ENCODE peak calls at places on chromosomes 11 and 22, in nine cellular contexts. One of them, this sample, is unnamed.

GRCh38 chr22:49873228-49873940 is 19.7 kb downstream of the ZBED4 start:
- DNase-seq in chondrocyte: no peak
- DNase-seq in heart right ventricle: no peak
- DNase-seq in esophagus muscularis mucosa: no peak
- DNase-seq in AG04449: no peak
- DNase-seq in vagina: no peak
- DNase-seq in suprapubic skin: no peak
- DNase-seq in mammary epithelial cell: no peak
- DNase-seq in body of pancreas: no peak
- DNase-seq in this sample: no peak

GRCh38 chr11:126115253-126115540 is 52.5 kb upstream of the CDON start:
- DNase-seq in mammary epithelial cell: no peak
- DNase-seq in heart right ventricle: peak
- DNase-seq in chondrocyte: no peak
- DNase-seq in esophagus muscularis mucosa: no peak
- DNase-seq in vagina: no peak
- DNase-seq in body of pancreas: peak
- DNase-seq in AG04449: no peak
- DNase-seq in suprapubic skin: no peak
- DNase-seq in this sample: no peak

GRCh38 chr22:43337385-43337784 is 5.8 kb downstream of the SCUBE1 start:
- DNase-seq in mammary epithelial cell: no peak
- DNase-seq in chondrocyte: no peak
- DNase-seq in AG04449: no peak
- DNase-seq in heart right ventricle: no peak
- DNase-seq in suprapubic skin: no peak
- DNase-seq in esophagus muscularis mucosa: no peak
- DNase-seq in body of pancreas: no peak
- DNase-seq in vagina: no peak
- DNase-seq in this sample: no peak

GRCh38 chr11:120339394-120339890 is 3.2 kb downstream of the ARHGEF12 start:
- DNase-seq in suprapubic skin: no peak
- DNase-seq in heart right ventricle: peak
- DNase-seq in body of pancreas: no peak
- DNase-seq in AG04449: no peak
- DNase-seq in chondrocyte: no peak
- DNase-seq in esophagus muscularis mucosa: no peak
- DNase-seq in mammary epithelial cell: peak
- DNase-seq in vagina: no peak
- DNase-seq in this sample: peak

GRCh38 chr11:83998921-83999320 is 712.8 kb upstream of the CCDC90B start:
- DNase-seq in heart right ventricle: no peak
- DNase-seq in mammary epithelial cell: no peak
- DNase-seq in vagina: no peak
- DNase-seq in body of pancreas: no peak
- DNase-seq in esophagus muscularis mucosa: no peak
- DNase-seq in chondrocyte: no peak
- DNase-seq in AG04449: no peak
- DNase-seq in suprapubic skin: no peak
- DNase-seq in this sample: no peak

GRCh38 chr11:120079750-120080610 is 57.9 kb downstream of the TRIM29 start:
- DNase-seq in suprapubic skin: no peak
- DNase-seq in AG04449: no peak
- DNase-seq in heart right ventricle: peak
- DNase-seq in mammary epithelial cell: no peak
- DNase-seq in esophagus muscularis mucosa: no peak
- DNase-seq in body of pancreas: peak
- DNase-seq in vagina: no peak
- DNase-seq in chondrocyte: no peak
- DNase-seq in this sample: peak

GRCh38 chr11:36229091-36229490 is 60.1 kb downstream of the COMMD9 start:
- DNase-seq in mammary epithelial cell: no peak
- DNase-seq in AG04449: no peak
- DNase-seq in body of pancreas: no peak
- DNase-seq in chondrocyte: no peak
- DNase-seq in esophagus muscularis mucosa: no peak
- DNase-seq in heart right ventricle: no peak
- DNase-seq in suprapubic skin: no peak
- DNase-seq in vagina: no peak
- DNase-seq in this sample: no peak

GRCh38 chr22:38824587-38824986 is 19.2 kb downstream of the NPTXR start:
- DNase-seq in body of pancreas: peak
- DNase-seq in esophagus muscularis mucosa: no peak
- DNase-seq in vagina: no peak
- DNase-seq in AG04449: no peak
- DNase-seq in mammary epithelial cell: peak
- DNase-seq in chondrocyte: peak
- DNase-seq in heart right ventricle: peak
- DNase-seq in suprapubic skin: no peak
- DNase-seq in this sample: peak

GRCh38 chr11:22459053-22459452 is 120.9 kb downstream of the SLC17A6 start:
- DNase-seq in suprapubic skin: no peak
- DNase-seq in esophagus muscularis mucosa: no peak
- DNase-seq in heart right ventricle: no peak
- DNase-seq in mammary epithelial cell: peak
- DNase-seq in body of pancreas: no peak
- DNase-seq in vagina: no peak
- DNase-seq in chondrocyte: no peak
- DNase-seq in AG04449: no peak
- DNase-seq in this sample: no peak

GRCh38 chr22:20810645-20811044 is 36.7 kb downstream of the SERPIND1 start:
- DNase-seq in heart right ventricle: no peak
- DNase-seq in mammary epithelial cell: no peak
- DNase-seq in AG04449: no peak
- DNase-seq in body of pancreas: no peak
- DNase-seq in esophagus muscularis mucosa: no peak
- DNase-seq in suprapubic skin: peak
- DNase-seq in chondrocyte: no peak
- DNase-seq in vagina: no peak
- DNase-seq in this sample: no peak

DNA sequence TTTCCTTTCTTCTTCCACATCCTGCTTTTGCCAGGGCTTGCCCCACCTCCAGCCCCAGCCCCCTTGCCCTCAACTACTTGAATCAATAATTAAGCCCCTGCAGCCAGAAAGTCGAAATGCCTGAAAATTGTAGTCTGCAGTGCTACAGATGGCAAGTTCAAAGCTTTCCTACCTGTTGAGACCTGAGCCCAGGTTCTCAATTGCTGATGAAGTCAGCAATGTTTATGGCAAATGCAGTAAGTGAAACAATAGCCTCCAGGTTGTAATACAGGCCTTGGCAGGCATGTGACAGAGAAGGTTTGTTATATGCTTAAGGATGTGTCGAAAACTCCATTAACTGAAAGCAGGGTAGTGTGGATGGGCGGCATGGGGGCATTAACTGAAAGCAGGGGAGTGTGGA is 181.1 kb upstream of the SESN3 start:
- DNase-seq in suprapubic skin: no peak
- DNase-seq in vagina: no peak
- DNase-seq in AG04449: no peak
- DNase-seq in mammary epithelial cell: peak
- DNase-seq in heart right ventricle: no peak
- DNase-seq in body of pancreas: no peak
- DNase-seq in esophagus muscularis mucosa: no peak
- DNase-seq in chondrocyte: no peak
- DNase-seq in this sample: no peak
- TF ChIP-seq CTCF in suprapubic skin: no peak
- TF ChIP-seq CTCF in vagina: no peak
- TF ChIP-seq CTCF in AG04449: no peak
- TF ChIP-seq CTCF in mammary epithelial cell: no peak
- TF ChIP-seq CTCF in heart right ventricle: no peak
- TF ChIP-seq CTCF in body of pancreas: no peak
- TF ChIP-seq CTCF in esophagus muscularis mucosa: no peak
- TF ChIP-seq CTCF in chondrocyte: no peak
- TF ChIP-seq CTCF in this sample: no peak

DNA sequence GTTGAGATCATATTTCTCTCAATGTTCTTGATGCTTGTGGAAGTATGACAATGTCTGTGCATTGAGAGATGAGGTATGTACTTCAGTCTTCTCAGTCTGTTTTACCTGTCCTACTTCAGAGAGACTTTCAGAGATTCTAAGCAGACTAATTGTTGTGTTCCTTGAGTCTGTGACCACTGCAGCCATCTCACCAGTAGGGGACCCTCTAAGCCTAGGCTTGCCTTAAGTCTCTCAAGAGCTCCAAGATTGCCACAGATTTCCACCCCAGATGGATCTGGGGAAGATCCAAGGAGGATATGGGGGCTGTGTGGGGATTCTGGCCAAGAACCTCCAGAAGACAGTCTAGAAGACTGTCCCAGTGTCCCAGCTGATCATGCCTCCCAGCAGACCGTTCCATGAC is 179.9 kb upstream of the PLET1 start:
- DNase-seq in vagina: no peak
- DNase-seq in suprapubic skin: no peak
- DNase-seq in mammary epithelial cell: peak
- DNase-seq in AG04449: no peak
- DNase-seq in esophagus muscularis mucosa: no peak
- DNase-seq in body of pancreas: no peak
- DNase-seq in heart right ventricle: no peak
- DNase-seq in chondrocyte: no peak
- DNase-seq in this sample: no peak
- TF ChIP-seq CTCF in vagina: no peak
- TF ChIP-seq CTCF in suprapubic skin: no peak
- TF ChIP-seq CTCF in mammary epithelial cell: peak
- TF ChIP-seq CTCF in AG04449: no peak
- TF ChIP-seq CTCF in esophagus muscularis mucosa: no peak
- TF ChIP-seq CTCF in body of pancreas: no peak
- TF ChIP-seq CTCF in heart right ventricle: no peak
- TF ChIP-seq CTCF in chondrocyte: no peak
- TF ChIP-seq CTCF in this sample: no peak

GRCh38 chr11:8055111-8055835 is 25.7 kb upstream of the TUB start:
- DNase-seq in suprapubic skin: no peak
- DNase-seq in chondrocyte: peak
- DNase-seq in vagina: peak
- DNase-seq in AG04449: no peak
- DNase-seq in esophagus muscularis mucosa: no peak
- DNase-seq in heart right ventricle: no peak
- DNase-seq in mammary epithelial cell: no peak
- DNase-seq in body of pancreas: no peak
- DNase-seq in this sample: peak
- TF ChIP-seq CTCF in suprapubic skin: no peak
- TF ChIP-seq CTCF in chondrocyte: peak
- TF ChIP-seq CTCF in vagina: no peak
- TF ChIP-seq CTCF in AG04449: peak
- TF ChIP-seq CTCF in esophagus muscularis mucosa: no peak
- TF ChIP-seq CTCF in heart right ventricle: no peak
- TF ChIP-seq CTCF in mammary epithelial cell: no peak
- TF ChIP-seq CTCF in body of pancreas: no peak
- TF ChIP-seq CTCF in this sample: no peak

GRCh38 chr11:75386912-75387311 is 12.4 kb upstream of the RPS3 start:
- DNase-seq in heart right ventricle: no peak
- DNase-seq in chondrocyte: no peak
- DNase-seq in body of pancreas: no peak
- DNase-seq in vagina: no peak
- DNase-seq in esophagus muscularis mucosa: no peak
- DNase-seq in suprapubic skin: no peak
- DNase-seq in AG04449: no peak
- DNase-seq in mammary epithelial cell: no peak
- DNase-seq in this sample: no peak

GRCh38 chr11:75387742-75388294 is 11.5 kb upstream of the RPS3 start:
- DNase-seq in vagina: no peak
- DNase-seq in heart right ventricle: no peak
- DNase-seq in chondrocyte: no peak
- DNase-seq in suprapubic skin: no peak
- DNase-seq in AG04449: no peak
- DNase-seq in body of pancreas: no peak
- DNase-seq in esophagus muscularis mucosa: no peak
- DNase-seq in mammary epithelial cell: no peak
- DNase-seq in this sample: no peak

GRCh38 chr11:75389925-75390324 is 9.4 kb upstream of the RPS3 start:
- DNase-seq in suprapubic skin: no peak
- DNase-seq in vagina: no peak
- DNase-seq in heart right ventricle: no peak
- DNase-seq in chondrocyte: no peak
- DNase-seq in mammary epithelial cell: no peak
- DNase-seq in body of pancreas: no peak
- DNase-seq in AG04449: no peak
- DNase-seq in esophagus muscularis mucosa: no peak
- DNase-seq in this sample: no peak

GRCh38 chr11:75389276-75389605 is 10.1 kb upstream of the RPS3 start:
- DNase-seq in AG04449: no peak
- DNase-seq in body of pancreas: no peak
- DNase-seq in chondrocyte: no peak
- DNase-seq in mammary epithelial cell: no peak
- DNase-seq in vagina: no peak
- DNase-seq in esophagus muscularis mucosa: no peak
- DNase-seq in suprapubic skin: no peak
- DNase-seq in heart right ventricle: no peak
- DNase-seq in this sample: no peak

DNA sequence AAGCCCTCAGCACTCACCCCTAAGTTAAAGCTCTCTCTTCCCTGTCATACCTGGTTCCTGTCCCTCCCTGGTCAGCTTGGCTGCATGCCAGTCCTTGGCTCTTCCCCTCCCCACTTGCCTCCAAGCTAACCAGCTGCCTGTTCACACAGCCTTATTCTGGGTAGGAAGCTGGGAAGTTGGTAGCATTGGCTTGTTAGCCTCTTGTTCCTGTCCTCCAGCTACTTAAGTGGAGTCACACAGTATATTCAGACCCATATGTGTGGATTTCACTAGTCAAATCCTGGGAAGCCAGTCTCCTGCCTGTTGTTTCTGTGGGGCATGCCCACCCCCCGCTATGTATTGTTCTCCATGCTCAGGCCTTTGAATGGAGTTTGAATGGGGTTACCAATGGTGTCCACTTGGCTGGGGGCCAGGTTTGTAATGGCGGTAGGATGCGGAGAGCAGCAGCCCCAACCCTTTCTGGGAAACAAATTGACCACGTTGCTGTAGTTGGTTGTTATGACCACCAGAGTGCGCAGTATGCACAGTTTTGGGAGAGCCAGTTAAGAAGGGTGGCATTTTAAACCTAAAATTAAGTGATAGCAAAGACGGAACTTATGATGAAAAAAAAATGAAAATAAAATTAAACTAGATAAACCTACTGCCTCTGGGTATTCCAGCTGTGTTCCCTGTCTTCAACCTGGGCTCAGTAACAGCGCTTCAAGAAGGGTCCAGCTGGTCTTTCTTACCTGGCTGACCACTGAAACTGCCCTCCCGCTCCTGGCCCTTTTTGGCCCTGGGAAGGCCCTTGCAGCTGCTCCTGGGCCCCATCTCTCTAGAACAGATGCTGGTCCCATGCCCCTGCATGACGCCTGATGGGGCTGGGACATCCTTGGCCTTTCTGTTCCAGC is 10.7 kb upstream of the RPS3 start:
- DNase-seq in mammary epithelial cell: peak
- DNase-seq in chondrocyte: no peak
- DNase-seq in AG04449: no peak
- DNase-seq in heart right ventricle: peak
- DNase-seq in suprapubic skin: no peak
- DNase-seq in body of pancreas: peak
- DNase-seq in esophagus muscularis mucosa: no peak
- DNase-seq in vagina: no peak
- DNase-seq in this sample: peak
- TF ChIP-seq CTCF in mammary epithelial cell: peak
- TF ChIP-seq CTCF in chondrocyte: peak
- TF ChIP-seq CTCF in AG04449: peak
- TF ChIP-seq CTCF in heart right ventricle: peak
- TF ChIP-seq CTCF in suprapubic skin: peak
- TF ChIP-seq CTCF in body of pancreas: peak
- TF ChIP-seq CTCF in esophagus muscularis mucosa: peak
- TF ChIP-seq CTCF in vagina: peak
- TF ChIP-seq CTCF in this sample: peak